ENCODE peak calls at places on chromosomes 13 and 19, in four cellular contexts. W is HepG2, X is K562, S is H1. H is an unnamed sample.

GRCh38 chr19:41311613-41312012 is 1.6 kb downstream of the CCDC97 start:
- DNase-seq in W (no peak), X (no peak), S (no peak), H (no peak)

GRCh38 chr13:102710261-102710679 is 15.4 kb upstream of the METTL21C start:
- DNase-seq in W (no peak), X (no peak), S (no peak), H (no peak)

GRCh38 chr13:90055121-90055520 is 1292.4 kb upstream of the MIR17HG start:
- DNase-seq in W (no peak), X (no peak), S (no peak), H (no peak)

GRCh38 chr19:11279505-11280236 is 16.3 kb upstream of the TSPAN16 start:
- DNase-seq in W (no peak), X (no peak), S (no peak), H (peak)

GRCh38 chr19:7426986-7427385 is 61.8 kb downstream of the PEX11G start:
- DNase-seq in W (no peak), X (no peak), S (no peak), H (no peak)

GRCh38 chr13:91657283-91657682 is 258.9 kb downstream of the GPC5 start:
- DNase-seq in W (no peak), X (no peak), S (no peak), H (no peak)

GRCh38 chr13:31773538-31773937 is 34.2 kb downstream of the RXFP2 start:
- DNase-seq in W (no peak), X (no peak), S (no peak), H (no peak)

GRCh38 chr13:30463820-30464495 is 1.8 kb downstream of the HMGB1 start:
- DNase-seq in W (peak), X (peak), S (no peak), H (no peak)

GRCh38 chr19:6705931-6706632 is 14.4 kb downstream of the C3 start:
- DNase-seq in W (no peak), X (no peak), S (no peak), H (no peak)

GRCh38 chr19:28727133-28727834 is 485.7 kb downstream of the UQCRFS1 start:
- DNase-seq in W (no peak), X (peak), S (peak), H (no peak)

GRCh38 chr13:106561551-106562170 is 6.3 kb downstream of the ARGLU1 start:
- DNase-seq in W (no peak), X (no peak), S (no peak), H (peak)

GRCh38 chr19:38839816-38840582 is 8.4 kb upstream of the ECH1 start:
- DNase-seq in W (no peak), X (peak), S (no peak), H (no peak)

GRCh38 chr19:18270304-18270703 is 3.9 kb downstream of the IQCN start:
- DNase-seq in W (no peak), X (no peak), S (no peak), H (no peak)

GRCh38 chr19:19488875-19489690 is 26.3 kb downstream of the TSSK6 start:
- DNase-seq in W (peak), X (peak), S (peak), H (peak)

GRCh38 chr13:70960841-70961443 is 852.7 kb upstream of the KLHL1 start:
- DNase-seq in W (peak), X (no peak), S (no peak), H (peak)

GRCh38 chr13:74820809-74821208 is 661.2 kb downstream of the TBC1D4 start:
- DNase-seq in W (no peak), X (no peak), S (no peak), H (no peak)

GRCh38 chr19:53182202-53182601 is 11.0 kb downstream of the ZNF665 start:
- DNase-seq in W (no peak), X (no peak), S (no peak), H (no peak)

GRCh38 chr19:40611900-40612698 is 10.9 kb downstream of the LTBP4 start:
- DNase-seq in W (no peak), X (no peak), S (no peak), H (no peak)

GRCh38 chr13:106497079-106497478 is 38.4 kb downstream of the EFNB2 start:
- DNase-seq in W (no peak), X (no peak), S (no peak), H (no peak)

GRCh38 chr19:14972676-14973075 is 7.0 kb downstream of the SLC1A6 start:
- DNase-seq in W (no peak), X (no peak), S (no peak), H (no peak)

GRCh38 chr19:3178973-3179738 is 587 bp downstream of the S1PR4 start:
- DNase-seq in W (no peak), X (no peak), S (no peak), H (no peak)

GRCh38 chr19:3178377-3178972 is at the start of gene S1PR4:
- DNase-seq in W (no peak), X (no peak), S (no peak), H (no peak)

GRCh38 chr19:3175761-3176714 is 2.5 kb upstream of the S1PR4 start:
- DNase-seq in W (no peak), X (no peak), S (no peak), H (peak)

GRCh38 chr19:3179739-3180293 is 1.2 kb downstream of the S1PR4 start:
- DNase-seq in W (no peak), X (no peak), S (no peak), H (no peak)

GRCh38 chr19:3176715-3177501 is 1.7 kb upstream of the S1PR4 start:
- DNase-seq in W (no peak), X (peak), S (no peak), H (no peak)
- TF ChIP-seq CREB1 in W (no peak), X (no peak), S (no peak), H (no peak)

GRCh38 chr13:34886476-34886875 is 55.6 kb upstream of the NBEA start:
- DNase-seq in W (no peak), X (no peak), S (no peak), H (no peak)

GRCh38 chr13:34886987-34887386 is 55.1 kb upstream of the NBEA start:
- DNase-seq in W (no peak), X (no peak), S (no peak), H (no peak)

GRCh38 chr13:34883381-34883780 is 58.7 kb upstream of the NBEA start:
- DNase-seq in W (no peak), X (no peak), S (no peak), H (no peak)

GRCh38 chr13:34884366-34884765 is 57.7 kb upstream of the NBEA start:
- DNase-seq in W (no peak), X (no peak), S (no peak), H (no peak)
- TF ChIP-seq SIN3A in W (no peak), X (no peak), S (no peak), H (no peak)

GRCh38 chr19:17244618-17245534 is 843 bp downstream of the NR2F6 start:
- DNase-seq in W (no peak), X (no peak), S (no peak), H (no peak)
- TF ChIP-seq CREB1 in W (no peak), X (no peak), S (no peak), H (no peak)

GRCh38 chr19:49441960-49442350 is 628 bp upstream of the SLC17A7 start:
- DNase-seq in W (no peak), X (no peak), S (no peak), H (no peak)

GRCh38 chr19:49441210-49441959 is at the start of gene SLC17A7:
- DNase-seq in W (no peak), X (peak), S (no peak), H (no peak)

GRCh38 chr19:49442354-49442753 is 1.0 kb upstream of the SLC17A7 start:
- DNase-seq in W (no peak), X (no peak), S (no peak), H (no peak)

GRCh38 chr19:49443366-49444099 is 2.2 kb upstream of the SLC17A7 start:
- DNase-seq in W (peak), X (peak), S (peak), H (peak)

GRCh38 chr19:49442793-49443365 is 1.6 kb upstream of the SLC17A7 start:
- DNase-seq in W (peak), X (peak), S (peak), H (no peak)
- TF ChIP-seq SIN3A in W (peak), X (no peak), S (no peak), H (no peak)

DNA sequence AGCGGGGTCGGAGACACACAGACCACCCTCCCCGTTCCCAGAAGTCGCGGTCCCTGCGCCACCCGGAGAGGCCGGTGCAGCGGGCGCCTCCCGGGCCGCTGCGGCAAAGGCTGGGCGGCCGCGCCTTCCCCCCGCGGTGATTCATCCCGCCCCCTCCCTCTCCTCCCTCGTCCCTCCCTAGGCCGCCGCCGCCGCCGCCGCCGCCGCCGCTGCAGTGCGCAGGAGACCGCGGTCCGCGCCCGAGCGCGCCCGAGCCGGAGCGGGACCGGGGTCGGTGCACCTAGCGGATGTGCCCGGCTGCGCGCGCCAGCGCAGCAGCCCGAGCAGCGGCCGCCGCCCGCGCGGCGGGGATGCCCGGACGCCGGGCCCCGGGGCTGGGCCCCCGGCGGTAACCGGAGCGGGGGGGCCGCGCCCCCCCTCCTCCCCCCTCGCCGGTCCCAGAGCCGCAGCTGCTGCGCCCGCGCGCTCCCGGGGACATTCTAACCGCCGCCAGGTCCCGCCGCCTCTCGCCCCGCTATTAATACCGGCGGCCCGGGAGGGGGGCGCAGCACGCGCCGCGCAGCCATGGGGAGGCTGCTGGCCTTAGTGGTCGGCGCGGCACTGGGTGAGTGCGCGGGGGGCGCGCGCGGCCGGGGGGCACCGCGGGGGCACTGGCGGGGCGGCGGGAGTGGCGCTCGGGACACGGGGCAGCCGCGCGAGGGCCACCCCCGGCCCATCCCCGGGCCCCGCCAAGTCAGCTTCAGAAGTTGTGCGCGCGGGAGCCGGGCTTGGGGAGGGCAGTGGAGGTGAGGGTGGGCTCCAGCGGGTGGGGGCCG is at the start of gene SCN1B:
- DNase-seq in W (peak), X (peak), S (no peak), H (no peak)
- TF ChIP-seq CREB1 in W (no peak), X (no peak), S (no peak), H (no peak)

DNA sequence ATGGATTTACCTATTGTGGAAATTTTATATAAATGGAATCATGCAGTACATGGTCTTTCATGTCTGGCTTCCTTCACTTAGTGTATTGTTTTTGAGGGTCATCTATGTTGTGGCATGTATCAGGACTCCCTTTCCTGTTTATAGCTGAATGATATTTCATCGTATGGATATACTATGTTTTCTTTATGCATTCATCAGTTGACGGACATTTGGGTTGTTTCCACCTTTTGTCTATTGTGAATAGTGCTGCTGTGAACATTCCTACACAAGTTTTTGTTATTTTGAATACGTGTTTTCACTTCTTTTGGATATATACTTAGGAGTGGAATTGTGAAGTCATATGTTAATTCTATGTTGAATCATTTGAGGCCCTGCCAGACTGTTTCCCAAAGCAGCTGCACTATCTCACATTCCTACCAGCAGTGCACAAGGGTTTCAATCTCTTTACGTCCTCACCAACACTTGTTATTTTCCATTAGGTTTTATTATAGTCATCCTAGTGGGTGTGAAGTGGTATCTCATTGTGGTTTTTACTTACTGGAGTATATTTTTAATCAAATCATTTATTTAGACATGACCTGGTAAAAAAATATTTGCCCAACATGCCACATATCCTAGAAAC is 262.7 kb downstream of the DLEU7 start:
- DNase-seq in W (no peak), X (no peak), S (no peak), H (no peak)
- TF ChIP-seq SIN3A in W (no peak), X (no peak), S (no peak), H (no peak)

GRCh38 chr13:47545206-47545605 is 455.9 kb downstream of the SUCLA2 start:
- DNase-seq in W (no peak), X (no peak), S (no peak), H (no peak)

GRCh38 chr13:47546963-47547345 is 454.1 kb downstream of the SUCLA2 start:
- DNase-seq in W (no peak), X (no peak), S (no peak), H (no peak)

GRCh38 chr13:47545630-47546029 is 455.4 kb downstream of the SUCLA2 start:
- DNase-seq in W (no peak), X (no peak), S (no peak), H (no peak)

GRCh38 chr13:47548294-47548825 is 452.7 kb downstream of the SUCLA2 start:
- DNase-seq in W (no peak), X (no peak), S (no peak), H (no peak)

DNA sequence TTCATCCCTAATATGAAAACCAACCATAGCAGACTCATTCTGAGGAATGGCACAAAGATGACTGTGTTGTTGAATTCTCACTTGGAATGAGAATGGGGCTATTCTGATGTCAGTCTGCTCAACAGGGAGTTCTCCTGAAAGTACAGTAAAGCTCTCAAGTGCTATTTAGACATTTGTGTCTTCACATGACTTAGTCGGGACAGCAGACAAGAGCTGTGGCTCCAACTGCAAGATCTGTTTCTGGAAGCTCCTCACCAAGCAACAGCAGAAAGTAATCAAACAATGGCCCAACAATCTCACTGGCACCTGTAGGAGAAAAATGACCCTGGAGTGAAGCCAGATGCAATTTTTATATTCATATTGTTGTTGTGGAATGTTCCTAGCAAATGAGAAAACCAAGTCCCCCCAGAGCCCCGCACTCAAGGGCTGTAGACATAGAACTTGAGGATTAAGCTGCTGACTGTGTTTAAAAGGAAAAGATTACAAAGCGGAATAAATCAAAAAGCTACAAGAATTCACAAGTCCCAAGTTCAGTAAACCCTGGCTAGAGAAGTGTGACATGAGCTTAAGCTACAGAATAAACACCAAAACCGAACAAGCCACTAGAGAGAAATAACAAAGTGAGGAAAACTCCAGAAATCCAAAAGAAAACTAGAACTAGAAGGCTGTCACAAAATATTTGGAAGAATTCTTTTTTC is 454.7 kb downstream of the SUCLA2 start:
- DNase-seq in W (no peak), X (no peak), S (no peak), H (no peak)
- TF ChIP-seq CREB1 in W (no peak), X (no peak), S (no peak), H (no peak)

H was measured in GM12878.